ENCODE peak calls at places on chromosomes 3 and 15, in five cellular contexts. Y is IMR-90, D is mesendoderm, A is DND-41, R is right cardiac atrium. B is an unnamed sample. For H3K4me1, the result is how much of the 10 kb centered on the place peaks cover.

GRCh38 chr15:90004671-90005070 is 3.5 kb downstream of the ZNF710 start:
- DNase-seq in A (no peak), D (no peak), R (no peak), Y (peak), B (peak)

GRCh38 chr3:63960048-63960711 is 48.0 kb upstream of the SCAANT1 start:
- DNase-seq in Y (peak), D (peak), R (peak), A (no peak), B (no peak)

GRCh38 chr3:157065201-157065600 is 94.7 kb downstream of the CCNL1 start:
- DNase-seq in A (no peak), D (peak), R (no peak), Y (no peak), B (no peak)

GRCh38 chr3:171615281-171615680 is 155.1 kb upstream of the TNIK start:
- DNase-seq in A (no peak), R (no peak), Y (no peak), D (no peak), B (no peak)

GRCh38 chr3:129314757-129315385 is 36.2 kb downstream of the HMCES start:
- DNase-seq in Y (peak), A (peak), R (peak), D (peak), B (peak)

GRCh38 chr3:178623666-178624255 is 87.5 kb downstream of the KCNMB2 start:
- DNase-seq in Y (no peak), R (no peak), A (no peak), D (peak), B (no peak)

GRCh38 chr3:142028174-142028833 is 121.0 kb downstream of the TFDP2 start:
- DNase-seq in D (peak), R (no peak), Y (peak), A (peak), B (no peak)

GRCh38 chr3:164194842-164195241 is 883.5 kb downstream of the SI start:
- DNase-seq in R (no peak), D (peak), A (no peak), Y (no peak), B (no peak)

GRCh38 chr3:32817195-32817560 is 619 bp upstream of the TRIM71 start:
- DNase-seq in D (no peak), Y (no peak), A (no peak), R (no peak), B (no peak)

GRCh38 chr15:31352283-31352880 is 25.7 kb downstream of the KLF13 start:
- DNase-seq in A (no peak), D (no peak), Y (peak), R (peak), B (no peak)

GRCh38 chr3:195532345-195532744 is 10.8 kb downstream of the PPP1R2 start:
- DNase-seq in D (no peak), Y (no peak), R (no peak), A (no peak), B (no peak)

GRCh38 chr15:89130194-89130593 is 41.9 kb downstream of the ABHD2 start:
- DNase-seq in A (no peak), Y (no peak), D (no peak), R (no peak), B (no peak)

GRCh38 chr3:136630911-136631310 is 121.3 kb downstream of the STAG1 start:
- DNase-seq in A (no peak), Y (no peak), R (no peak), D (no peak), B (no peak)

GRCh38 chr3:127820871-127821853 is 1.2 kb downstream of the MGLL start:
- DNase-seq in D (no peak), Y (peak), A (no peak), R (no peak), B (no peak)

GRCh38 chr3:65785065-65785645 is 253.6 kb downstream of the MAGI1 start:
- DNase-seq in D (peak), Y (peak), A (no peak), R (no peak), B (no peak)

GRCh38 chr3:127639173-127640030 is 10.4 kb downstream of the PODXL2 start:
- DNase-seq in R (no peak), A (no peak), Y (peak), D (peak), B (no peak)

GRCh38 chr3:155202626-155203025 is 90.9 kb downstream of the STRIT1 start:
- DNase-seq in A (no peak), R (no peak), D (no peak), Y (peak), B (no peak)

GRCh38 chr3:166453472-166453871 is 616.2 kb upstream of the BCHE start:
- DNase-seq in Y (no peak), R (no peak), D (peak), A (no peak), B (no peak)

GRCh38 chr3:124779116-124779515 is 48.9 kb downstream of the UMPS start:
- DNase-seq in A (no peak), Y (no peak), R (no peak), D (no peak), B (no peak)
- H3K4me1 ChIP-seq in A (under half), Y (under half), R (under half), D (under half), B (under half)

GRCh38 chr3:99747915-99748314 is 69.7 kb upstream of the CMSS1 start:
- DNase-seq in D (peak), A (no peak), R (no peak), Y (peak), B (no peak)
- H3K27ac ChIP-seq in D (no peak), A (no peak), R (no peak), Y (no peak), B (no peak)

GRCh38 chr3:45124956-45125355 is 21.2 kb downstream of the CDCP1 start:
- DNase-seq in D (no peak), A (no peak), R (no peak), Y (no peak), B (no peak)

GRCh38 chr3:45124379-45124778 is 21.8 kb downstream of the CDCP1 start:
- DNase-seq in D (no peak), A (no peak), R (no peak), Y (peak), B (no peak)

GRCh38 chr3:45120615-45121158 is 25.5 kb downstream of the CDCP1 start:
- DNase-seq in Y (no peak), A (no peak), R (no peak), D (no peak), B (no peak)

GRCh38 chr3:45123841-45124269 is 22.3 kb downstream of the CDCP1 start:
- DNase-seq in R (no peak), Y (peak), D (peak), A (no peak), B (no peak)

GRCh38 chr3:45123030-45123429 is 23.1 kb downstream of the CDCP1 start:
- DNase-seq in Y (peak), A (no peak), D (no peak), R (no peak), B (no peak)
- H3K4me1 ChIP-seq in Y (under half), A (under half), D (under half), R (under half), B (under half)

DNA sequence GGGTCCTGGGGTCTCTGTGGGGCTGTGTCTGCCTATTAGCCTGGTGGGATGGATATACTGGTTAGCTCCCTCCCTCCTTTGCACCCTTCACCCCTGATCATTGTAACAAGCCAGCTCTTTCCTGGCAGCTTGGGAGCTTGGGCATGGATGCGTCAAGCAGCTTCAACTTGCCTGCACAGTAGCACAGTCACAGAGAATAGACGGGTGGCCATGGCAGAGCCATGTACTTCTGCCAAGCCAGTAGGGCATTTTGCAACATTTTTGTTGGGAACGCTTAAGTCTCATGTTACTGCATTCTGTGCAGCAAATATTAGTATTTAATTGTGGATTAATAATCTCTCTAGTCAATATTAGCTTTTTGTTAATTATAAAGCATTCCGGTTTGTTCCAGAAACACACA is 65.3 kb downstream of the SMAD6 start:
- DNase-seq in R (no peak), D (no peak), A (no peak), Y (no peak), B (no peak)
- H3K27ac ChIP-seq in R (peak), D (no peak), A (no peak), Y (peak), B (no peak)